ENCODE peak calls at places on chromosomes 3 and 15, in nine cellular contexts. D is nucleus accumbens; E is EL; O is immature natural killer cell; Q is activated CD4-positive, alpha-beta T cell treated with anti-CD3 and anti-CD28 coated beads, Interleukin-2, amount 10 ng/mL, durations not matched to agents 7 days and 5 days; W is A549; T is GM23248; A is Kasumi-1; L is breast epithelium. U is an unnamed sample.

GRCh38 chr3:124800511-124801374 is 70.5 kb downstream of the UMPS start:
- DNase-seq in D (peak), E (peak), O (no peak), Q (no peak), W (no peak), T (no peak), A (no peak), L (no peak), U (peak)

GRCh38 chr3:44117239-44117638 is 124.4 kb upstream of the TOPAZ1 start:
- DNase-seq in D (no peak), E (no peak), O (no peak), Q (no peak), W (no peak), T (no peak), A (no peak), L (no peak), U (no peak)

GRCh38 chr3:64792458-64792857 is 104.7 kb upstream of the ADAMTS9 start:
- DNase-seq in D (no peak), E (no peak), O (no peak), Q (no peak), W (no peak), T (no peak), A (no peak), L (no peak), U (no peak)

GRCh38 chr3:195100903-195101591 is 169.9 kb downstream of the XXYLT1 start:
- DNase-seq in D (no peak), E (peak), O (peak), Q (no peak), W (no peak), T (peak), A (peak), L (no peak), U (no peak)

GRCh38 chr3:1002010-1002409 is 90.8 kb upstream of the CNTN6 start:
- DNase-seq in D (no peak), E (no peak), O (no peak), Q (no peak), W (no peak), T (no peak), A (no peak), L (no peak), U (no peak)

GRCh38 chr3:15795563-15796308 is 2.0 kb downstream of the ANKRD28 start:
- DNase-seq in D (no peak), E (peak), O (peak), Q (no peak), W (no peak), T (peak), A (peak), L (no peak), U (peak)

GRCh38 chr3:173709026-173709425 is 311.5 kb downstream of the NLGN1 start:
- DNase-seq in D (no peak), E (no peak), O (no peak), Q (no peak), W (no peak), T (peak), A (no peak), L (no peak), U (peak)

GRCh38 chr15:50886611-50887350 is 21.7 kb upstream of the AP4E1 start:
- DNase-seq in D (no peak), E (no peak), O (no peak), Q (no peak), W (no peak), T (no peak), A (no peak), L (no peak), U (no peak)

GRCh38 chr3:12705981-12706380 is 42.1 kb upstream of the RAF1 start:
- DNase-seq in D (no peak), E (peak), O (no peak), Q (no peak), W (no peak), T (peak), A (no peak), L (no peak), U (no peak)

GRCh38 chr15:70788114-70789049 is 25.0 kb upstream of the UACA start:
- DNase-seq in D (no peak), E (peak), O (no peak), Q (no peak), W (peak), T (peak), A (no peak), L (no peak), U (peak)

GRCh38 chr15:79942656-79943481 is 28.1 kb downstream of the BCL2A1 start:
- DNase-seq in D (no peak), E (peak), O (no peak), Q (no peak), W (no peak), T (peak), A (no peak), L (no peak), U (peak)

GRCh38 chr3:64038252-64038651 is 15.0 kb upstream of the PSMD6 start:
- DNase-seq in D (no peak), E (no peak), O (no peak), Q (no peak), W (no peak), T (no peak), A (peak), L (no peak), U (no peak)

GRCh38 chr3:160475889-160476288 is 26.3 kb upstream of the TRIM59 start:
- DNase-seq in D (no peak), E (no peak), O (no peak), Q (no peak), W (no peak), T (peak), A (no peak), L (no peak), U (no peak)

GRCh38 chr15:38551720-38552627 is 12.6 kb downstream of the RASGRP1 start:
- DNase-seq in D (no peak), E (no peak), O (no peak), Q (no peak), W (no peak), T (no peak), A (no peak), L (no peak), U (no peak)

GRCh38 chr3:140395134-140396075 is 282.5 kb upstream of the TRIM42 start:
- DNase-seq in D (no peak), E (no peak), O (no peak), Q (no peak), W (no peak), T (no peak), A (no peak), L (no peak), U (no peak)

U was measured in brain microvascular endothelial cell.